ENCODE peak calls at places on chromosomes 2 and 18, in four cellular contexts. O is GM12878, X is SK-N-SH, A is K562. K is an unnamed sample.

GRCh38 chr2:234368861-234369261 is 128.0 kb downstream of the ARL4C start:
- DNase-seq in O (no peak), X (no peak), A (no peak), K (no peak)

GRCh38 chr2:152098798-152099654 is at the start of gene CACNB4:
- DNase-seq in O (no peak), X (peak), A (no peak), K (no peak)

GRCh38 chr2:146820672-146821071 is 1024.2 kb upstream of the ACVR2A start:
- DNase-seq in O (no peak), X (no peak), A (no peak), K (no peak)

GRCh38 chr2:17958486-17959092 is 80.1 kb downstream of the KCNS3 start:
- DNase-seq in O (no peak), X (no peak), A (no peak), K (no peak)

GRCh38 chr2:127225186-127225960 is 5.3 kb upstream of the CYP27C1 start:
- DNase-seq in O (no peak), X (no peak), A (no peak), K (no peak)

GRCh38 chr2:9771481-9772017 is 71.7 kb upstream of the TAF1B start:
- DNase-seq in O (no peak), X (peak), A (peak), K (peak)

GRCh38 chr2:38129410-38129809 is 53.5 kb upstream of the CYP1B1 start:
- DNase-seq in O (no peak), X (no peak), A (no peak), K (no peak)

GRCh38 chr2:151967829-151968722 is 130.8 kb downstream of the CACNB4 start:
- DNase-seq in O (no peak), X (no peak), A (no peak), K (no peak)

GRCh38 chr2:186853871-186854435 is 5.0 kb upstream of the ZSWIM2 start:
- DNase-seq in O (no peak), X (no peak), A (no peak), K (no peak)

GRCh38 chr2:88182721-88183120 is 12.6 kb downstream of the THNSL2 start:
- DNase-seq in O (no peak), X (no peak), A (no peak), K (no peak)

GRCh38 chr2:23901966-23902942 is 24.7 kb downstream of the ATAD2B start:
- DNase-seq in O (no peak), X (no peak), A (no peak), K (no peak)

GRCh38 chr2:33785201-33786106 is 186.4 kb upstream of the FAM98A start:
- DNase-seq in O (peak), X (no peak), A (no peak), K (no peak)

GRCh38 chr2:140273396-140273795 is 1493.2 kb upstream of the NXPH2 start:
- DNase-seq in O (no peak), X (no peak), A (no peak), K (no peak)

GRCh38 chr2:171289938-171290480 is 129.3 kb upstream of the TLK1 start:
- DNase-seq in O (no peak), X (no peak), A (no peak), K (no peak)

GRCh38 chr2:231199219-231199618 is 788 bp downstream of the ARMC9 start:
- DNase-seq in O (no peak), X (no peak), A (no peak), K (no peak)

GRCh38 chr2:111022630-111023029 is 98.1 kb upstream of the BCL2L11 start:
- DNase-seq in O (no peak), X (no peak), A (no peak), K (no peak)

GRCh38 chr2:237876518-237876917 is 17.1 kb downstream of the RAMP1 start:
- DNase-seq in O (no peak), X (no peak), A (no peak), K (no peak)

GRCh38 chr2:237878321-237879057 is 19.1 kb downstream of the RAMP1 start:
- DNase-seq in O (no peak), X (no peak), A (no peak), K (no peak)

GRCh38 chr2:237876951-237877491 is 17.6 kb downstream of the RAMP1 start:
- DNase-seq in O (no peak), X (no peak), A (no peak), K (no peak)

GRCh38 chr2:237879058-237879430 is 19.6 kb downstream of the RAMP1 start:
- DNase-seq in O (no peak), X (no peak), A (no peak), K (no peak)

GRCh38 chr2:237877576-237878307 is 18.3 kb downstream of the RAMP1 start:
- DNase-seq in O (no peak), X (no peak), A (no peak), K (no peak)
- TF ChIP-seq FOXM1 in O (no peak), X (no peak), A (no peak), K (no peak)

DNA sequence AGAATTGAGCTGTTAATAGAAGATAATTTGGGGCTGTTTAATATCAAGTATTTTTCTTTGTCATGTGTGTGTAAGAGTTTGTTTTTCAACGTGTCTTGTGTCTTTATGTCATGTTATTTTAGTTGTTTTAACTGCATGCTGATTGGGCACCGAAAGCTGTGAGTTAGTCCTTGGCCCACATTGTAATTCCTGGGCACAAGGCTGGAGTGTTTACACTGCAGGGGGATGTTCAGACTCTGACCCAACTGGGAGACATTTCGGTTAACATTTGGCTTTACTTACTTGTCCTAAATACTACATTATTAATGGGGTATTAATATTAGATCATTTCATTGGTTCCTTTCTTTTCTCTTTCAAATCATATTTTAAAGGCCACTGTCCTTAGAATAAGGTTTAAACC is 381.0 kb downstream of the OSR1 start:
- DNase-seq in O (no peak), X (no peak), A (no peak), K (no peak)
- TF ChIP-seq MAX in O (no peak), X (no peak), A (no peak), K (no peak)

GRCh38 chr18:48323151-48323550 is 86.0 kb downstream of the ZBTB7C start:
- DNase-seq in O (no peak), X (no peak), A (no peak), K (no peak)
- TF ChIP-seq SIN3A in O (no peak), X (no peak), A (no peak), K (no peak)

GRCh38 chr2:232693344-232693743 is 3.8 kb upstream of the GIGYF2 start:
- DNase-seq in O (no peak), X (no peak), A (no peak), K (no peak)

GRCh38 chr2:232687382-232688160 is 9.6 kb upstream of the GIGYF2 start:
- DNase-seq in O (no peak), X (no peak), A (no peak), K (no peak)

GRCh38 chr2:232688201-232688600 is 8.9 kb upstream of the GIGYF2 start:
- DNase-seq in O (no peak), X (no peak), A (no peak), K (no peak)

GRCh38 chr2:232683368-232683767 is 13.8 kb upstream of the GIGYF2 start:
- DNase-seq in O (no peak), X (no peak), A (no peak), K (no peak)

DNA sequence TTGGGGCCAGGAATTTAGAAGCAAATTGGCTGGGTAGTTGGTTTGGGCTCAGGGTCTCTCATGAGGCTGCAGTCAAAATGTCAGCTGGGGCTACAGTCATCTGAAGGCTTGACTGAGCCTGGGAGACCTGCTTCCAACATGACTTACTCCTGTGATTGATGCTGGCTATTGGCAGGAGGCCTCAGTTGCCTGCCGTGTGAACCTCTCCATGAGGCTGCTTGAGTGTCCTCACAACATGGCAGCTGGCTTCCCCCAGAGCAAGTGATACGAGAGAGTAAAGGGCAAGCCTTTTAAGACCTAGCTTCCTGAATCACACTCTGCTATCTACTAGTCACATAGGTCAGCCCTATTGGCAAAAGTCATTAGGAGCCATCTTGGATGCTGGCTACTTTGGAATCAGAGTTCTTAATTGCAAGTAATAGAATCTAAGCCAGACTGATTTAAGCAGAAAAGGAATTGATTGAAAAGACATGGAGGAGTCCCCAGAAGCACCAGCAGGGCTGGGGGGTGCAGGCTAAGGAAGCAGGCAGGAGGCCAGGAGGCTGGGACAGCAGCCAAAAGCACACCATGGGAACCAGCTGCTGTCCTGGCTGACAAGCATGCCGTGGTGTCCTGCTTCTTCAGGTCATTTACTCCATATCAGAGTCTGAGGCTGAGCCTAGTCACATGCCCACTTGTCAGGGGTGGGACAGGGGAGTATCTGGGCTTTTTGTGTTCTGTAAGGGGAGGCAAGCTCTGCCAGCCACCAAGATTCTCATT is 7.8 kb upstream of the GIGYF2 start:
- DNase-seq in O (no peak), X (peak), A (no peak), K (no peak)
- TF ChIP-seq FOXM1 in O (no peak), X (no peak), A (no peak), K (no peak)

GRCh38 chr18:26656944-26657536 is 108.7 kb upstream of the KCTD1 start:
- DNase-seq in O (no peak), X (peak), A (no peak), K (peak)
- TF ChIP-seq MAX in O (no peak), X (no peak), A (no peak), K (no peak)

DNA sequence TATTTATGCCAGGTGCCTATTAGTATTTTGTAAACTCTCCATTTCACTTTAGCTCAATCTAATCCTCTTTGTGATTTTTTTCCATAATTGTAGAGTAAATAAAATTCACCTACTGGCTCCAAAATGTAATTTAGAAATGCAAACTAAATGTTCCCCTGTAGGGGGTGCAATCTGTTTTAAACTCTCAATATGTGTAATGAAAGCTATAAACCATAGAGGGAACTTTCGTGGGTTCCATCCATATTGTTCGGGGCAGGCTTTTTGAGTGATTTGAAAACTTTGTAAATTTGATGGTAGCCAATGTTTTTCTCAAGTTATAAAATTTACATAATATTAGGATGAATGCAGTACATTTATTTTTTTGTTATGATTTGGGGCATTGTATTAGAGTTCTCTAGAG is 49.4 kb downstream of the TSPYL6 start:
- DNase-seq in O (no peak), X (peak), A (peak), K (peak)
- TF ChIP-seq SIN3A in O (no peak), X (no peak), A (no peak), K (no peak)

GRCh38 chr2:168685619-168686453 is 116.6 kb upstream of the NOSTRIN start:
- DNase-seq in O (no peak), X (peak), A (no peak), K (no peak)
- TF ChIP-seq FOXM1 in O (no peak), X (no peak), A (no peak), K (no peak)

GRCh38 chr2:235979753-235980459 is 188.3 kb downstream of the GBX2 start:
- DNase-seq in O (no peak), X (no peak), A (no peak), K (no peak)

GRCh38 chr2:235978022-235978421 is 190.2 kb downstream of the GBX2 start:
- DNase-seq in O (no peak), X (no peak), A (no peak), K (no peak)

GRCh38 chr2:235984552-235984951 is 183.6 kb downstream of the GBX2 start:
- DNase-seq in O (no peak), X (no peak), A (no peak), K (no peak)

GRCh38 chr2:235983016-235983415 is 185.2 kb downstream of the GBX2 start:
- DNase-seq in O (no peak), X (no peak), A (no peak), K (no peak)

GRCh38 chr2:235981629-235982028 is 186.6 kb downstream of the GBX2 start:
- DNase-seq in O (no peak), X (no peak), A (no peak), K (no peak)
- TF ChIP-seq MAX in O (no peak), X (no peak), A (no peak), K (no peak)

DNA sequence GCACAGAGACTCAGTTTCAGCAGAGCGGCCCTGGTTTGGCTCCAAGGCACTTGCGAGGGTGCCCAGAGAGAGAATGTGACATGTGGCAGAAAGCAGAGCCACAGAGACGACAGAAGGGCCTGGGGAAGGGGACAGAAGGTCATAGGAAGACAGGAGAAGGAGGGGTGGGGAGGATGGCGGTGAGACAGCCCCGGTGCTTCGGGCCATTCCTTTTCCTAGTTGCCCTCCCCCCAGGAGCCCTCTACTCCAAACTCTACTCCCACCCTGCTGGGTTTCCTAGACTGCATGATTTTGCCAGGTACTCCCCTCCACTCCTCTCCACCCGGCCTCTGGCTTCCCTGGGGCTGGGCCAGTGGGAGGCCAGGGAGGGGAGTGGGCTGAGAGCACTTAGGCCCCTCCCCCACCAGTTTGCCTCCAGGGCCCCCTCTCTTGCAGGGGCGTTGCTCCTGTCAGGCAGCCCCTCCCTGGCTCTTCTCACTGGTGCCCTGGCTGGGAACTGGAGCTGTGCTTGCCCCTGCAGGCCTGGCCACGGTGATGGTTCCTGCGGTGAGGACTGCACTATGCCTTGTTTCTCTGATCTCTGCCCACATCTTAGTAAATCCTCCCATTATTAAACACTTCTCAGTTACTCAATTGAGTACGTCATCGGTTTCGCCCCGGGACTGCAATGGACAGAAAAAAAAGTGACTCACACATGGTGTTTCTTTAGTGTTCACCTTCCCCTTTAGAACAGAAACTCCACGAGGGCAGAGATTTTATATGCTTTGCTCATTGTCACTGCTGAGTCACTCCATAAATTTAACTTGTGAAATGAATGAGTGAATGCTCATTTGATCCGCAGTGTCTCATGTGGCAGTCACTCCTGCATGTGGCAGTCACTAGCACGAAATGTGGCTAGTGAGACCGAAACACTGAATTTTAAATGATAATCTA is 58.7 kb upstream of the SP3 start:
- DNase-seq in O (no peak), X (peak), A (no peak), K (peak)
- TF ChIP-seq SIN3A in O (no peak), X (no peak), A (no peak), K (no peak)

DNA sequence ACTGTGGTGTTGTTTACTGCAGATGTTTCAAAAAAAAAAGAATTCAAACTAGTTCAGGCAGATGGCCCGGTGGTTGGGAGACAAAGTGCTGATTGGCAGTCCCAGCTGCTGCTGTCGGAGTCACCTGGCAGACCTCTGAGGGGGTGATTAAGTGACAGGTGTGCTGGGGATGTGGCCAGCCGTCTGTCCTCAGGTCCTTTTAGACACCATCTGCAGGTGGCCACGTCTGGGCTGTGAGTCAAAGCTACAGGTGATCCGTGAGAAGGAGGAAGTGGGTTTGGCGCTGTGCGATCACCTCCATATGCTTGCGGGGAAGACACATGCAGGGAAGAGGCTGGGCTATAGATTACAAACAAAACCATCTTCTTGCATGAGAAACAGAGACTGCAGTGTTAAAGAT is 88.1 kb downstream of the LYPD1 start:
- DNase-seq in O (no peak), X (no peak), A (no peak), K (no peak)
- TF ChIP-seq FOXM1 in O (no peak), X (no peak), A (no peak), K (no peak)